ENCODE peak calls at places on chromosomes 1 and 21, in five cellular contexts. One of them, this sample, is unnamed.

GRCh38 chr1:118300808-118301207 is 115.8 kb upstream of the SPAG17 start:
- DNase-seq in thyroid gland: no peak
- DNase-seq in GM23338: peak
- DNase-seq in CD8-positive, alpha-beta T cell: no peak
- DNase-seq in IMR-90: no peak
- DNase-seq in this sample: no peak

GRCh38 chr1:2981388-2981787 is 39.9 kb upstream of the ACTRT2 start:
- DNase-seq in IMR-90: no peak
- DNase-seq in CD8-positive, alpha-beta T cell: no peak
- DNase-seq in GM23338: peak
- DNase-seq in thyroid gland: no peak
- DNase-seq in this sample: no peak

GRCh38 chr1:173573596-173573995 is 29.3 kb downstream of the SLC9C2 start:
- DNase-seq in CD8-positive, alpha-beta T cell: no peak
- DNase-seq in thyroid gland: no peak
- DNase-seq in IMR-90: no peak
- DNase-seq in GM23338: no peak
- DNase-seq in this sample: no peak

GRCh38 chr1:14712136-14712535 is 113.7 kb downstream of the KAZN start:
- DNase-seq in CD8-positive, alpha-beta T cell: no peak
- DNase-seq in IMR-90: no peak
- DNase-seq in GM23338: no peak
- DNase-seq in thyroid gland: no peak
- DNase-seq in this sample: no peak

GRCh38 chr1:64912191-64912590 is 54.2 kb downstream of the JAK1 start:
- DNase-seq in CD8-positive, alpha-beta T cell: no peak
- DNase-seq in IMR-90: no peak
- DNase-seq in thyroid gland: no peak
- DNase-seq in GM23338: no peak
- DNase-seq in this sample: no peak

GRCh38 chr1:27763358-27763757 is 9.7 kb upstream of the STX12 start:
- DNase-seq in IMR-90: no peak
- DNase-seq in GM23338: no peak
- DNase-seq in thyroid gland: peak
- DNase-seq in CD8-positive, alpha-beta T cell: no peak
- DNase-seq in this sample: no peak

GRCh38 chr1:27357281-27358037 is 9.3 kb downstream of the MAP3K6 start:
- DNase-seq in GM23338: peak
- DNase-seq in thyroid gland: peak
- DNase-seq in IMR-90: peak
- DNase-seq in CD8-positive, alpha-beta T cell: peak
- DNase-seq in this sample: peak

GRCh38 chr1:10693497-10694273 is 102.8 kb downstream of the CASZ1 start:
- DNase-seq in IMR-90: no peak
- DNase-seq in CD8-positive, alpha-beta T cell: no peak
- DNase-seq in thyroid gland: peak
- DNase-seq in GM23338: peak
- DNase-seq in this sample: no peak

GRCh38 chr21:21675601-21676000 is 677.4 kb downstream of the NCAM2 start:
- DNase-seq in CD8-positive, alpha-beta T cell: no peak
- DNase-seq in GM23338: no peak
- DNase-seq in thyroid gland: no peak
- DNase-seq in IMR-90: no peak
- DNase-seq in this sample: no peak

GRCh38 chr1:154427173-154428139 is 22.3 kb downstream of the IL6R start:
- DNase-seq in GM23338: no peak
- DNase-seq in CD8-positive, alpha-beta T cell: no peak
- DNase-seq in thyroid gland: no peak
- DNase-seq in IMR-90: peak
- DNase-seq in this sample: no peak

GRCh38 chr1:230222678-230223077 is 155.6 kb downstream of the GALNT2 start:
- DNase-seq in IMR-90: no peak
- DNase-seq in GM23338: no peak
- DNase-seq in CD8-positive, alpha-beta T cell: no peak
- DNase-seq in thyroid gland: no peak
- DNase-seq in this sample: peak

GRCh38 chr21:40300300-40300699 is 433.1 kb downstream of the PCP4 start:
- DNase-seq in CD8-positive, alpha-beta T cell: no peak
- DNase-seq in IMR-90: no peak
- DNase-seq in GM23338: no peak
- DNase-seq in thyroid gland: no peak
- DNase-seq in this sample: no peak

GRCh38 chr1:208131631-208132286 is 112.4 kb downstream of the PLXNA2 start:
- DNase-seq in IMR-90: no peak
- DNase-seq in CD8-positive, alpha-beta T cell: no peak
- DNase-seq in thyroid gland: no peak
- DNase-seq in GM23338: no peak
- DNase-seq in this sample: no peak

GRCh38 chr1:23354260-23354659 is 10.2 kb upstream of the HNRNPR start:
- DNase-seq in IMR-90: no peak
- DNase-seq in thyroid gland: no peak
- DNase-seq in CD8-positive, alpha-beta T cell: no peak
- DNase-seq in GM23338: peak
- DNase-seq in this sample: no peak

GRCh38 chr1:1219341-1219740 is 5.4 kb upstream of the TNFRSF4 start:
- DNase-seq in thyroid gland: no peak
- DNase-seq in GM23338: no peak
- DNase-seq in CD8-positive, alpha-beta T cell: no peak
- DNase-seq in IMR-90: no peak
- DNase-seq in this sample: no peak

GRCh38 chr1:102852583-102852982 is 255.7 kb downstream of the COL11A1 start:
- DNase-seq in IMR-90: peak
- DNase-seq in CD8-positive, alpha-beta T cell: no peak
- DNase-seq in GM23338: no peak
- DNase-seq in thyroid gland: no peak
- DNase-seq in this sample: peak
- TF ChIP-seq CTCF in IMR-90: peak
- TF ChIP-seq CTCF in CD8-positive, alpha-beta T cell: no peak
- TF ChIP-seq CTCF in GM23338: peak
- TF ChIP-seq CTCF in thyroid gland: no peak
- TF ChIP-seq CTCF in this sample: peak

GRCh38 chr21:38243732-38244406 is 12.9 kb upstream of the KCNJ15 start:
- DNase-seq in thyroid gland: no peak
- DNase-seq in CD8-positive, alpha-beta T cell: no peak
- DNase-seq in GM23338: no peak
- DNase-seq in IMR-90: no peak
- DNase-seq in this sample: no peak

GRCh38 chr21:38241029-38241740 is 15.6 kb upstream of the KCNJ15 start:
- DNase-seq in IMR-90: no peak
- DNase-seq in GM23338: no peak
- DNase-seq in thyroid gland: no peak
- DNase-seq in CD8-positive, alpha-beta T cell: no peak
- DNase-seq in this sample: peak

GRCh38 chr21:38242036-38242435 is 14.8 kb upstream of the KCNJ15 start:
- DNase-seq in thyroid gland: no peak
- DNase-seq in GM23338: no peak
- DNase-seq in IMR-90: no peak
- DNase-seq in CD8-positive, alpha-beta T cell: no peak
- DNase-seq in this sample: peak

GRCh38 chr21:38244885-38245869 is 11.6 kb upstream of the KCNJ15 start:
- DNase-seq in GM23338: no peak
- DNase-seq in IMR-90: peak
- DNase-seq in thyroid gland: no peak
- DNase-seq in CD8-positive, alpha-beta T cell: no peak
- DNase-seq in this sample: peak

DNA sequence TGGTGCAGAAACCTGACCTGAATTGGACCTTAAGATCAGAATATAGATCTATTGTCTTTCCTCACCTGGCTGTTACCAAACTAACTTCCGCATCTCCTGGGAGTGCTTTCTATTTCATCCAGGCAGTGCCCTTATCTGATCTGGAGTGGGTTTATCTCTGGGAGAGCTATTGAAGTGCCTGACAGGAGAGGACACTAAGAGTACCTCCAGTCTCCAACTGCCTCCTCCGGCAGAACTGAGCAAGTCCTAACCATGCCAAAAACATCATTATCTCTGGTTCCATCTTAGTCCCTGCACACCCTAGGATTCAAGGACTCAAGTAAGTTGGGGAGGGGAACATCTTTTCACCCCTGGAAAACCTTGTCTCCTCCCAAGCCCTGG is 12.4 kb upstream of the KCNJ15 start:
- DNase-seq in IMR-90: no peak
- DNase-seq in GM23338: no peak
- DNase-seq in thyroid gland: no peak
- DNase-seq in CD8-positive, alpha-beta T cell: no peak
- DNase-seq in this sample: no peak
- H3K4me3 ChIP-seq in IMR-90: no peak
- H3K4me3 ChIP-seq in GM23338: no peak
- H3K4me3 ChIP-seq in thyroid gland: no peak
- H3K4me3 ChIP-seq in CD8-positive, alpha-beta T cell: no peak
- H3K4me3 ChIP-seq in this sample: no peak

GRCh38 chr1:103788377-103788776 is 38.7 kb downstream of the AMY1C start:
- DNase-seq in IMR-90: no peak
- DNase-seq in CD8-positive, alpha-beta T cell: no peak
- DNase-seq in GM23338: peak
- DNase-seq in thyroid gland: no peak
- DNase-seq in this sample: peak
- TF ChIP-seq CTCF in IMR-90: peak
- TF ChIP-seq CTCF in CD8-positive, alpha-beta T cell: no peak
- TF ChIP-seq CTCF in GM23338: no peak
- TF ChIP-seq CTCF in thyroid gland: no peak
- TF ChIP-seq CTCF in this sample: no peak

DNA sequence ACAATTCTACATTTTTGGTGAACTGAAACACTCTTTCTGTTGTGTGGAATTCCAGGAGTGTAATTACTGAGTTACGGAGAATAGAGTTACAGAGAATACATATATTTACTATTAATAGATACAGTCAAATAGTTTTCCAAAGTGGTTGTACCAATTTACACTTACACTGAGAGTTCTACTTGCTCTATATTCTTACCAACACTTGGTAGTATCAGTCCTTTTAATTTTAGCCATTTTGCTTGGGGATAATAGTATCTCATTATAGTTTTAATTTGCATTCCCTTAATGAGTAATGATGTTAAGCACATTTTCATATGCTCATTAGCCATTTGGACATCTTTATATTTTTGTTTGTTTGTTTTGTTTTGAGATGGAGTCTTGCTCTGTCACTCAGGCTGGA is 28.9 kb downstream of the AGO4 start:
- DNase-seq in CD8-positive, alpha-beta T cell: no peak
- DNase-seq in thyroid gland: no peak
- DNase-seq in GM23338: no peak
- DNase-seq in IMR-90: no peak
- DNase-seq in this sample: no peak
- H3K4me3 ChIP-seq in CD8-positive, alpha-beta T cell: no peak
- H3K4me3 ChIP-seq in thyroid gland: no peak
- H3K4me3 ChIP-seq in GM23338: no peak
- H3K4me3 ChIP-seq in IMR-90: no peak
- H3K4me3 ChIP-seq in this sample: no peak

DNA sequence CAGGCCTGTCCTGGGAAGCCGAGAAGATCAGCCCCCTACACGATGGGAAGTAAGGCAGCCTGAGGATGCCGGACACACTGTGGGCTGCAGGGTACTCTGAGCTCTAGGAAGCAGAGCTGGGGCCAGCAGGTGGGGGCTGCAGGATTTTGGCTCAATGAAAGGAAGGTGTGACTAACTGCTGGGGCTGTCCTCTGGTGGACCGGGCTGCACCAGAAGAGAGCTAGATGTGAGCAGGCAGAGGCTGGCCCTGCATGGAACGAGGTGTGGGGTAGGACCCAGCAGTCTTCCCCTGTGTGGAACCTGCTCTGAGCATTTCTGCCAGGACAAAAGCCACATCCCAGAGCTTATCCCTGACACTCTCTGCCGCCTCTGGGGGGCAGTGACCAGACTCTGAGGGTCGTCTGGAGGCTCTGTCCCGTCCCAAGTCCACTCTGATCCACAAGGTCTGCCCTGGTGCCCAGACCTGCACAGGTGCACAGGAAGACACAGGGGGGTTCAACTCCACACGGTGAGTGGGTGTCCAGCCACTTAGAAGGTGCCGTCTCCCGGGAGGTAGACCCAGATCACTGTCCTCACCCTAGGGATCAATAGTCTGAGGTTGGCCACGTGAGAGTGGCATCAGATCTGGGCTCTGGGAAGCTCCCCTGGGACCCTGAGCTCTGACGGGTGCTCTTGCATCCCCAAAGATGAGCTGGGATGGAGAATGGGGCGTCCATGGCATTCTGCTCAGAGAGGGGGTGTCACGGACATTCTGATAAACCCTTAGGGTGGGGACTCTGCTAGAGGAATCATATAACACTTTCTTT is 187.6 kb upstream of the VAMP3 start:
- DNase-seq in thyroid gland: no peak
- DNase-seq in GM23338: peak
- DNase-seq in CD8-positive, alpha-beta T cell: no peak
- DNase-seq in IMR-90: no peak
- DNase-seq in this sample: no peak
- TF ChIP-seq CTCF in thyroid gland: no peak
- TF ChIP-seq CTCF in GM23338: peak
- TF ChIP-seq CTCF in CD8-positive, alpha-beta T cell: no peak
- TF ChIP-seq CTCF in IMR-90: no peak
- TF ChIP-seq CTCF in this sample: no peak

GRCh38 chr1:237043846-237044636 is 2.1 kb downstream of the RYR2 start:
- DNase-seq in CD8-positive, alpha-beta T cell: no peak
- DNase-seq in thyroid gland: peak
- DNase-seq in IMR-90: no peak
- DNase-seq in GM23338: peak
- DNase-seq in this sample: no peak
- H3K4me3 ChIP-seq in CD8-positive, alpha-beta T cell: no peak
- H3K4me3 ChIP-seq in thyroid gland: peak
- H3K4me3 ChIP-seq in IMR-90: no peak
- H3K4me3 ChIP-seq in GM23338: peak
- H3K4me3 ChIP-seq in this sample: no peak

GRCh38 chr1:166300767-166301166 is 134.0 kb upstream of the FAM78B start:
- DNase-seq in GM23338: no peak
- DNase-seq in thyroid gland: no peak
- DNase-seq in CD8-positive, alpha-beta T cell: no peak
- DNase-seq in IMR-90: no peak
- DNase-seq in this sample: no peak
- TF ChIP-seq CTCF in GM23338: no peak
- TF ChIP-seq CTCF in thyroid gland: no peak
- TF ChIP-seq CTCF in CD8-positive, alpha-beta T cell: no peak
- TF ChIP-seq CTCF in IMR-90: no peak
- TF ChIP-seq CTCF in this sample: no peak